ENCODE peak calls at places on chromosome 2, in seven cellular contexts. S is A549, L is thoracic aorta, G is lower lobe of right lung, A is psoas muscle, Z is aorta, H is Panc1. M is an unnamed sample. For H3K4me1, the result is how much of the 10 kb centered on the place peaks cover.

GRCh38 chr2:38170098-38170497 is 94.1 kb upstream of the CYP1B1 start:
- DNase-seq in G (no peak), Z (no peak), S (no peak), L (no peak), H (no peak), A (no peak), M (no peak)

GRCh38 chr2:203155406-203155805 is 83.4 kb upstream of the CYP20A1 start:
- DNase-seq in Z (no peak), H (no peak), L (no peak), S (no peak), G (no peak), A (no peak), M (no peak)

GRCh38 chr2:167484875-167485274 is 596.6 kb downstream of the XIRP2 start:
- DNase-seq in G (no peak), A (no peak), Z (no peak), L (no peak), H (no peak), S (no peak), M (no peak)

GRCh38 chr2:38301340-38301968 is 75.6 kb downstream of the ATL2 start:
- DNase-seq in H (no peak), L (no peak), S (no peak), A (no peak), G (no peak), Z (no peak), M (no peak)

GRCh38 chr2:71223767-71224333 is 3.1 kb downstream of the PAIP2B start:
- DNase-seq in A (peak), L (no peak), S (peak), G (no peak), H (peak), Z (no peak), M (no peak)

GRCh38 chr2:162118166-162119031 is 33.6 kb downstream of the GCG start:
- DNase-seq in A (peak), Z (peak), L (no peak), S (no peak), G (no peak), H (no peak), M (no peak)

GRCh38 chr2:192162392-192163042 is 32.2 kb downstream of the TMEFF2 start:
- DNase-seq in H (peak), G (no peak), A (peak), Z (no peak), S (peak), L (peak), M (peak)

GRCh38 chr2:215851091-215851490 is 162.3 kb downstream of the MREG start:
- DNase-seq in H (no peak), L (no peak), A (no peak), S (no peak), G (no peak), Z (no peak), M (no peak)

GRCh38 chr2:203533696-203534471 is 1.2 kb downstream of the RAPH1 start:
- DNase-seq in Z (no peak), A (no peak), S (peak), L (no peak), H (peak), G (no peak), M (no peak)

GRCh38 chr2:2733818-2734217 is 402.7 kb upstream of the MYT1L start:
- DNase-seq in A (no peak), Z (peak), L (no peak), H (no peak), G (no peak), S (no peak), M (no peak)

GRCh38 chr2:88603146-88603545 is 24.1 kb downstream of the EIF2AK3 start:
- DNase-seq in Z (no peak), H (no peak), L (no peak), S (no peak), A (no peak), G (no peak), M (no peak)

GRCh38 chr2:128734521-128735295 is 416.0 kb upstream of the HS6ST1 start:
- DNase-seq in A (peak), Z (no peak), H (no peak), L (no peak), S (no peak), G (peak), M (no peak)

GRCh38 chr2:219109468-219109867 is 48.7 kb upstream of the IHH start:
- DNase-seq in S (no peak), Z (no peak), G (peak), L (no peak), A (no peak), H (no peak), M (no peak)

GRCh38 chr2:45168731-45169338 is 159.6 kb upstream of the SIX2 start:
- DNase-seq in S (peak), H (no peak), A (peak), L (no peak), Z (no peak), G (no peak), M (no peak)

GRCh38 chr2:16471031-16471430 is 194.6 kb downstream of the CYRIA start:
- DNase-seq in Z (no peak), G (no peak), S (no peak), L (no peak), H (no peak), A (no peak), M (no peak)

GRCh38 chr2:156615836-156616322 is 179.7 kb downstream of the GPD2 start:
- DNase-seq in Z (no peak), L (no peak), G (no peak), H (no peak), A (no peak), S (no peak), M (no peak)

GRCh38 chr2:239106314-239106908 is 258.5 kb downstream of the TWIST2 start:
- DNase-seq in L (no peak), Z (no peak), A (no peak), G (no peak), H (peak), S (peak), M (no peak)

GRCh38 chr2:45013229-45014015 is 4.2 kb upstream of the SIX2 start:
- DNase-seq in L (no peak), H (no peak), S (no peak), A (peak), Z (peak), G (no peak), M (no peak)

GRCh38 chr2:233422050-233422639 is 67.9 kb downstream of the DGKD start:
- DNase-seq in S (peak), L (no peak), Z (no peak), H (no peak), A (no peak), G (peak), M (peak)

GRCh38 chr2:99971326-99971965 is 170.9 kb downstream of the AFF3 start:
- DNase-seq in G (no peak), Z (no peak), H (no peak), A (no peak), L (no peak), S (no peak), M (no peak)

GRCh38 chr2:227748079-227748478 is 2.4 kb downstream of the SCYGR8 start:
- DNase-seq in S (peak), G (no peak), Z (no peak), L (no peak), H (no peak), A (no peak), M (no peak)

GRCh38 chr2:127226520-127227263 is 6.6 kb upstream of the CYP27C1 start:
- DNase-seq in Z (no peak), G (peak), L (no peak), A (no peak), H (peak), S (peak), M (no peak)

GRCh38 chr2:27320958-27321543 is 1.8 kb downstream of the MPV17 start:
- DNase-seq in S (peak), A (peak), H (peak), G (peak), L (no peak), Z (peak), M (no peak)

GRCh38 chr2:46410273-46411244 is 68.8 kb upstream of the TMEM247 start:
- DNase-seq in A (no peak), L (no peak), S (no peak), Z (no peak), G (peak), H (no peak), M (no peak)

GRCh38 chr2:201261471-201261870 is 1.1 kb downstream of the CASP8 start:
- DNase-seq in S (no peak), H (no peak), L (no peak), Z (no peak), A (no peak), G (no peak), M (peak)
- H3K4me3 ChIP-seq in S (no peak), H (peak), L (peak), Z (no peak), A (no peak), G (peak), M (peak)

GRCh38 chr2:17800219-17800618 is 16.0 kb upstream of the MSGN1 start:
- DNase-seq in H (no peak), L (no peak), G (no peak), Z (no peak), A (no peak), S (no peak), M (no peak)
- H3K4me1 ChIP-seq in H (under half), L (under half), G (under half), Z (under half), A (under half), S (under half), M (under half)

DNA sequence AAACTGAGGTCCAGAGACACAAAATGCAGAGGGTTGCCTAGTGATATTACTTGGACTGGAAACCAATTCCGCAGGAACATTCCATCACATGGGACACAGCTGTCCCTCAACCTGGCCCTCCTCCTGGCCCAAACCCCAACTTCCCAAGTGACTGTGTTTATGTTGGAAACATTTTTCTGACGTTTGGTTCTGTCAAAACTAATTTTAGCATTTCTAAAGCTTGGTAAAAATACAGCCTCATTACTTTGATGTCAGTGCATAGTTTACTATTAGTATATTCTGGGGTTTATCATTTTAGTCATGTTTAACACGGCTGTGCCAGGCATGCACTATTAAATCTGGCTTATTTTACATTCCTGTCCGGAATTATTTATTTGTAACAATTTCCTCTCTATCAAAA is 69.9 kb downstream of the GLI2 start:
- DNase-seq in L (no peak), Z (no peak), A (no peak), S (no peak), G (no peak), H (no peak), M (no peak)
- H3K27ac ChIP-seq in L (peak), Z (no peak), A (no peak), S (no peak), G (no peak), H (no peak), M (no peak)

DNA sequence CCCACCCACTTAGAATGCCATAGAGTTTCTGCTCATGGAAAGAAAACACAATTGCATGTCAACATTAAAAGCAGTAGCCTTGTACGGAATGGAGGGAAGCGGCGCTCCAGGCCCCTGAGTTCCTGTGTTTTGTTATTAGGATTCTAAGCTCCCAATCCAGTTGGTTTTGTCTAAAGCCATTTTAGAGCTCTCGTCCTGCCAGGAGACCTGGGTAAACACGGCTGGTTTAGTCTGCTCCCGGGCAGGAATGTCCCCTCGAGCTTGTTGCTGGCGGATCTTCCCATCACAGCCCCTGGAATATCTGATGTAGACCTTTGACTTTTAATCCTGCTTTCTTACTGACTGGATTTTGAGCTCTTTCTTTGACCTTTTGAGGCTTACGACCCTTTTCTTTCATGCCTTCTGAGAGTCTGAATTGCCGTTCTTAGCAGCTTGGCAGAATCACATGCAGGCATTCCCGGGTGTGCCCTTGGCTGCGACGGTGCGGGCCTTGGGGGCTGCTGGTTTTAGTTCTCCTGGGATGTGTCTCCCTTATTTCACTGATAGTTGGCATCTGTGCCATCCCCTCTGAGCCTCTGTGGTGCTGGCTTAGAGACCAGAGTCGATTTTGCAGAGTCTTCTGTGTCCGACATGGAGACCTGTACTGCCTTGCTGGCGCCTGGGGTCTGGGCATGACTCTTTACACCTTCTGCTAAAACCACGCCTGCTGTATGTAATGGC is 25.4 kb downstream of the GREB1 start:
- DNase-seq in Z (peak), S (no peak), H (no peak), L (no peak), G (no peak), A (no peak), M (no peak)
- H3K4me3 ChIP-seq in Z (no peak), S (no peak), H (no peak), L (no peak), G (no peak), A (no peak), M (no peak)

DNA sequence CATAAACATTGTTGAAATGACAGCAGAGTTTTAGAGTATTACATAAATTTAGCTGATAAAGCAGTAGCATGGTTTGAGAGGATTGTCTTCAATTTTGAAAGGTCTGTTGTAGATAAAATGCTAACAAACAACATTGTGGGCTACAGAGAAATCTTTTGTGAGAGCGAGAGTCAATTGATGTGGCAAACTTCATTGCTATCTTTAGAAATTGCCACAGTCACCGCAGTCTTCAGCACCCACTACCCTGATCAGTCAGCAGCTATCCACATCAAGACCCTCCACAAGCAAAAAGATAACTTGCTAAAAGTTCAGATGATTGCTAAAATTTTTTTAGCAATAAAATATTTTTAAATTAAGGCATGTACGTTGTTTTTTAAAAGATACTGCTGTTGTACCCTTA is 17.5 kb downstream of the VRK2 start:
- DNase-seq in L (no peak), G (no peak), S (no peak), H (no peak), Z (no peak), A (no peak), M (no peak)
- H3K4me1 ChIP-seq in L (under half), G (under half), S (under half), H (under half), Z (under half), A (under half), M (under half)

GRCh38 chr2:237184923-237185580 is 99.4 kb downstream of the COPS8 start:
- DNase-seq in L (no peak), G (no peak), A (no peak), H (no peak), Z (no peak), S (no peak), M (no peak)
- H3K27ac ChIP-seq in L (no peak), G (no peak), A (no peak), H (peak), Z (no peak), S (peak), M (no peak)

GRCh38 chr2:96816127-96816835 is at the start of gene CNNM3:
- DNase-seq in G (peak), H (peak), S (peak), L (peak), A (peak), Z (peak), M (peak)

GRCh38 chr2:96819101-96819875 is 3.2 kb downstream of the CNNM3 start:
- DNase-seq in A (no peak), Z (peak), L (no peak), G (peak), S (peak), H (no peak), M (no peak)

GRCh38 chr2:96819876-96820511 is 3.9 kb downstream of the CNNM3 start:
- DNase-seq in G (no peak), L (no peak), H (no peak), Z (peak), A (no peak), S (no peak), M (no peak)

GRCh38 chr2:96816836-96817702 is 1.0 kb downstream of the CNNM3 start:
- DNase-seq in H (no peak), L (no peak), Z (peak), A (no peak), S (peak), G (no peak), M (no peak)

DNA sequence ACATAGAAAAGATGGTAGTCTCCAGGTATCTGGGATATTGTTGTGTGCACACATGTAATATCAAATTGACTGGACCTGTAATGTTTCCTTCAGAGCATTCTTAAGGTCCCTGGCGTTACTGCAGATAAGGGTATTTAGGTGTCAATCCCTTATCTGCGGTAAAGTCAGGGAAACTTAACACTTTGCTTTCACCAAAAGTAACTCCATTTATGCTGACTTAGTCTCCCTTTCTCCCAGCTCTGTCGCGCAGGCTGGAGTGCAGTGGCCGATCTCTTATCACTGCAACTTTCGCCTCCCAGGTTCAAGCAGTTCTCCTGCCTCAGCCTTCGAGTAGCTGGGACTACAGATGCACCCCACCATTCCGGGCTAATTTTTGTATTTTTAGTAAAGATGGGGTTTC is 1.8 kb downstream of the CNNM3 start:
- DNase-seq in S (no peak), H (no peak), G (no peak), Z (no peak), L (no peak), A (no peak), M (no peak)
- H3K4me3 ChIP-seq in S (peak), H (peak), G (peak), Z (no peak), L (peak), A (peak), M (peak)

GRCh38 chr2:197425550-197425949 is 9.3 kb downstream of the SF3B1 start:
- DNase-seq in L (no peak), Z (no peak), A (no peak), G (no peak), S (no peak), H (no peak), M (no peak)

GRCh38 chr2:197427986-197428385 is 6.8 kb downstream of the SF3B1 start:
- DNase-seq in L (no peak), S (no peak), H (no peak), G (no peak), Z (no peak), A (no peak), M (no peak)

GRCh38 chr2:197427204-197427603 is 7.6 kb downstream of the SF3B1 start:
- DNase-seq in G (no peak), Z (no peak), H (no peak), L (no peak), A (no peak), S (no peak), M (no peak)

GRCh38 chr2:197423307-197423706 is 11.5 kb downstream of the SF3B1 start:
- DNase-seq in A (no peak), L (no peak), G (no peak), Z (no peak), H (no peak), S (no peak), M (no peak)

GRCh38 chr2:197426723-197427122 is 8.1 kb downstream of the SF3B1 start:
- DNase-seq in L (no peak), S (no peak), Z (no peak), G (no peak), H (no peak), A (no peak), M (no peak)
- H3K4me1 ChIP-seq in L (half or more), S (under half), Z (under half), G (half or more), H (under half), A (half or more), M (under half)

M was measured in effector memory CD4-positive, alpha-beta T cell.